ENCODE peak calls at places on chromosomes 13 and 19, in six cellular contexts. One of them, this sample, is unnamed.

GRCh38 chr13:40813662-40814454 is 24.4 kb downstream of the SLC25A15 start:
- DNase-seq in GM12878: no peak
- DNase-seq in HepG2: peak; percentile 30
- DNase-seq in K562: no peak
- DNase-seq in H1: no peak
- DNase-seq in GM12891: no peak
- DNase-seq in this sample: no peak

GRCh38 chr13:52845334-52845761 is 3.1 kb downstream of the PCDH8 start:
- DNase-seq in GM12878: no peak
- DNase-seq in HepG2: no peak
- DNase-seq in K562: no peak
- DNase-seq in H1: no peak
- DNase-seq in GM12891: no peak
- DNase-seq in this sample: no peak

GRCh38 chr13:31174018-31174417 is 12.3 kb upstream of the HSPH1 start:
- DNase-seq in GM12878: no peak
- DNase-seq in HepG2: peak; percentile 38
- DNase-seq in K562: no peak
- DNase-seq in H1: no peak
- DNase-seq in GM12891: no peak
- DNase-seq in this sample: no peak

GRCh38 chr19:6678690-6679109 is 8.7 kb upstream of the TNFSF14 start:
- DNase-seq in GM12878: no peak
- DNase-seq in HepG2: no peak
- DNase-seq in K562: no peak
- DNase-seq in H1: no peak
- DNase-seq in GM12891: no peak
- DNase-seq in this sample: no peak

GRCh38 chr13:49409008-49409407 is 34.9 kb downstream of the CAB39L start:
- DNase-seq in GM12878: no peak
- DNase-seq in HepG2: no peak
- DNase-seq in K562: no peak
- DNase-seq in H1: no peak
- DNase-seq in GM12891: no peak
- DNase-seq in this sample: no peak

GRCh38 chr19:35628264-35628564 is 622 bp upstream of the RBM42 start:
- DNase-seq in GM12878: no peak
- DNase-seq in HepG2: no peak
- DNase-seq in K562: no peak
- DNase-seq in H1: no peak
- DNase-seq in GM12891: no peak
- DNase-seq in this sample: no peak

GRCh38 chr13:98216135-98216565 is 39.1 kb upstream of the RNF113B start:
- DNase-seq in GM12878: no peak
- DNase-seq in HepG2: no peak
- DNase-seq in K562: no peak
- DNase-seq in H1: no peak
- DNase-seq in GM12891: no peak
- DNase-seq in this sample: no peak

GRCh38 chr19:6802336-6803035 is 30.0 kb downstream of the VAV1 start:
- DNase-seq in GM12878: peak; percentile 78
- DNase-seq in HepG2: no peak
- DNase-seq in K562: no peak
- DNase-seq in H1: no peak
- DNase-seq in GM12891: no peak
- DNase-seq in this sample: peak; percentile 40

GRCh38 chr13:49371943-49372636 is 71.8 kb downstream of the CAB39L start:
- DNase-seq in GM12878: no peak
- DNase-seq in HepG2: peak; percentile 86
- DNase-seq in K562: no peak
- DNase-seq in H1: no peak
- DNase-seq in GM12891: no peak
- DNase-seq in this sample: no peak

GRCh38 chr19:46932346-46932745 is 71.5 kb downstream of the ARHGAP35 start:
- DNase-seq in GM12878: no peak
- DNase-seq in HepG2: no peak
- DNase-seq in K562: no peak
- DNase-seq in H1: no peak
- DNase-seq in GM12891: no peak
- DNase-seq in this sample: no peak

GRCh38 chr13:79803939-79804487 is 323.1 kb downstream of the NDFIP2 start:
- DNase-seq in GM12878: no peak
- DNase-seq in HepG2: peak; percentile 21
- DNase-seq in K562: no peak
- DNase-seq in H1: no peak
- DNase-seq in GM12891: no peak
- DNase-seq in this sample: no peak

GRCh38 chr19:48844472-48844871 is 8.2 kb upstream of the HSD17B14 start:
- DNase-seq in GM12878: no peak
- DNase-seq in HepG2: peak; percentile 82
- DNase-seq in K562: peak; percentile 76
- DNase-seq in H1: no peak
- DNase-seq in GM12891: no peak
- DNase-seq in this sample: no peak

GRCh38 chr19:38003427-38004099 is 96.6 kb downstream of the SIPA1L3 start:
- DNase-seq in GM12878: peak; percentile 51
- DNase-seq in HepG2: no peak
- DNase-seq in K562: no peak
- DNase-seq in H1: no peak
- DNase-seq in GM12891: no peak
- DNase-seq in this sample: no peak

GRCh38 chr19:13260883-13261653 is 110.9 kb downstream of the IER2 start:
- DNase-seq in GM12878: peak; percentile 79
- DNase-seq in HepG2: no peak
- DNase-seq in K562: peak; percentile 51
- DNase-seq in H1: no peak
- DNase-seq in GM12891: peak; percentile 65
- DNase-seq in this sample: peak; percentile 61

GRCh38 chr13:32650705-32651311 is 64.6 kb downstream of the PDS5B start:
- DNase-seq in GM12878: peak; percentile 30
- DNase-seq in HepG2: peak; percentile 73
- DNase-seq in K562: peak; percentile 21
- DNase-seq in H1: no peak
- DNase-seq in GM12891: peak; percentile 17
- DNase-seq in this sample: no peak

GRCh38 chr13:26037302-26037701 is 14.5 kb downstream of the SHISA2 start:
- DNase-seq in GM12878: no peak
- DNase-seq in HepG2: no peak
- DNase-seq in K562: peak; percentile 41
- DNase-seq in H1: peak; percentile 69
- DNase-seq in GM12891: no peak
- DNase-seq in this sample: no peak

GRCh38 chr13:76937416-76937815 is 10.9 kb upstream of the ACOD1 start:
- DNase-seq in GM12878: no peak
- DNase-seq in HepG2: no peak
- DNase-seq in K562: no peak
- DNase-seq in H1: no peak
- DNase-seq in GM12891: no peak
- DNase-seq in this sample: no peak

GRCh38 chr19:55379161-55379560 is 2.5 kb downstream of the TMEM190 start:
- DNase-seq in GM12878: no peak
- DNase-seq in HepG2: no peak
- DNase-seq in K562: no peak
- DNase-seq in H1: no peak
- DNase-seq in GM12891: no peak
- DNase-seq in this sample: no peak

GRCh38 chr19:15787611-15788155 is at the start of gene OR10H5:
- DNase-seq in GM12878: no peak
- DNase-seq in HepG2: no peak
- DNase-seq in K562: no peak
- DNase-seq in H1: no peak
- DNase-seq in GM12891: no peak
- DNase-seq in this sample: no peak

GRCh38 chr13:62525652-62526051 is 1110.0 kb upstream of the PCDH20 start:
- DNase-seq in GM12878: no peak
- DNase-seq in HepG2: no peak
- DNase-seq in K562: no peak
- DNase-seq in H1: no peak
- DNase-seq in GM12891: no peak
- DNase-seq in this sample: no peak

GRCh38 chr19:18021121-18021755 is 13.3 kb downstream of the ARRDC2 start:
- DNase-seq in GM12878: no peak
- DNase-seq in HepG2: no peak
- DNase-seq in K562: peak; percentile 79
- DNase-seq in H1: no peak
- DNase-seq in GM12891: no peak
- DNase-seq in this sample: no peak

GRCh38 chr13:33524086-33524485 is 238.5 kb upstream of the STARD13 start:
- DNase-seq in GM12878: no peak
- DNase-seq in HepG2: no peak
- DNase-seq in K562: no peak
- DNase-seq in H1: no peak
- DNase-seq in GM12891: no peak
- DNase-seq in this sample: no peak

GRCh38 chr13:37194428-37194861 is 89.0 kb upstream of the CSNK1A1L start:
- DNase-seq in GM12878: no peak
- DNase-seq in HepG2: no peak
- DNase-seq in K562: no peak
- DNase-seq in H1: no peak
- DNase-seq in GM12891: no peak
- DNase-seq in this sample: no peak

GRCh38 chr19:4669723-4670480 is at the start of gene MYDGF:
- DNase-seq in GM12878: peak; percentile 33
- DNase-seq in HepG2: peak; percentile 70
- DNase-seq in K562: peak; percentile 98
- DNase-seq in H1: peak; percentile 78
- DNase-seq in GM12891: peak; percentile 100
- DNase-seq in this sample: peak; percentile 100

GRCh38 chr13:110471833-110472162 is 89.7 kb downstream of the RAB20 start:
- DNase-seq in GM12878: peak; percentile 87
- DNase-seq in HepG2: no peak
- DNase-seq in K562: peak; percentile 60
- DNase-seq in H1: no peak
- DNase-seq in GM12891: peak; percentile 80
- DNase-seq in this sample: peak; percentile 68
- TF ChIP-seq TAF1 in GM12878: no peak
- TF ChIP-seq TAF1 in HepG2: no peak
- TF ChIP-seq TAF1 in K562: no peak
- TF ChIP-seq TAF1 in H1: no peak
- TF ChIP-seq TAF1 in GM12891: no peak
- TF ChIP-seq TAF1 in this sample: no peak

GRCh38 chr19:45692187-45693111 is at the start of gene QPCTL:
- DNase-seq in GM12878: peak; percentile 100
- DNase-seq in HepG2: peak; percentile 100
- DNase-seq in K562: peak; percentile 85
- DNase-seq in H1: peak; percentile 99
- DNase-seq in GM12891: peak; percentile 91
- DNase-seq in this sample: peak; percentile 94

GRCh38 chr19:45693168-45693788 is 812 bp downstream of the QPCTL start:
- DNase-seq in GM12878: no peak
- DNase-seq in HepG2: peak; percentile 64
- DNase-seq in K562: peak; percentile 76
- DNase-seq in H1: no peak
- DNase-seq in GM12891: no peak
- DNase-seq in this sample: peak; percentile 67

GRCh38 chr19:45687599-45687998 is 4.2 kb downstream of the SNRPD2 start:
- DNase-seq in GM12878: no peak
- DNase-seq in HepG2: no peak
- DNase-seq in K562: no peak
- DNase-seq in H1: no peak
- DNase-seq in GM12891: no peak
- DNase-seq in this sample: no peak

DNA sequence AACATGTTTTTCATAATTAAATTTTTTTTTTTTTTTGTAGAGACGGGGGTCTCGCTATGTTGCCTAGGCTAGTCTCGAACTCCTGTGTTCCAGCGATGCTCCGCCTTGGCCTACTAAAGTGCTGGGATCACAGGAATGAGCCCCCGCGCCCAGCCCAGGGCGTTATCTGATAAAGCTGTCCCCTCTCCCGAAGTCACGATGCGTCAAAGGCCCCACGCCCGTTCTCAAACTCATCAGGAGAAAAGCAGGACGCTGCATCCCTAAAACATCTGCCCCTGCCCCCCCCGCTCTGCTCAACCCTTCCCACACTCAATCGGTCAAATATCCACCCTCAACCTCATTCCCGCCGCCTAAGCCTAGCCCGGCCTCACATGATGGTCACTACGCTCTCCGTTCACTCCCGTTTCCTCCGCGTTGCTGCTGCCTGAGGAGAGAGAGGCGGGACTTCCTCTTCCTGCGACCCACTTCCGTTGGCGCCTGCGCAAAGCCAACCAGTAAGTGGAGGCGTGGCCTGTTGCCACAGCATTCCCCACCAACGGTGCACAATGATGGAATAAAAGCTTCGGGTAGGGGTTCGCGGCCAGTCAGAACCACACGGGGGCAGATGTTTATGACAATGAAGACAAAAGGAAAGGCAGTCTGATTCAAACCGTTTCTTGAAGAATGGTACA is at the start of gene SNRPD2:
- DNase-seq in GM12878: peak; percentile 83
- DNase-seq in HepG2: peak; percentile 91
- DNase-seq in K562: peak; percentile 89
- DNase-seq in H1: no peak
- DNase-seq in GM12891: peak; percentile 81
- DNase-seq in this sample: peak; percentile 81
- TF ChIP-seq POLR2A in GM12878: peak; percentile 97
- TF ChIP-seq POLR2A in HepG2: peak; percentile 94
- TF ChIP-seq POLR2A in K562: peak; percentile 99
- TF ChIP-seq POLR2A in H1: peak; percentile 89
- TF ChIP-seq POLR2A in GM12891: peak; percentile 98
- TF ChIP-seq POLR2A in this sample: peak; percentile 99

GRCh38 chr19:1105873-1106840 is 2.4 kb downstream of the GPX4 start:
- DNase-seq in GM12878: no peak
- DNase-seq in HepG2: no peak
- DNase-seq in K562: no peak
- DNase-seq in H1: no peak
- DNase-seq in GM12891: no peak
- DNase-seq in this sample: no peak
- TF ChIP-seq TAF1 in GM12878: no peak
- TF ChIP-seq TAF1 in HepG2: no peak
- TF ChIP-seq TAF1 in K562: no peak
- TF ChIP-seq TAF1 in H1: no peak
- TF ChIP-seq TAF1 in GM12891: no peak
- TF ChIP-seq TAF1 in this sample: no peak

DNA sequence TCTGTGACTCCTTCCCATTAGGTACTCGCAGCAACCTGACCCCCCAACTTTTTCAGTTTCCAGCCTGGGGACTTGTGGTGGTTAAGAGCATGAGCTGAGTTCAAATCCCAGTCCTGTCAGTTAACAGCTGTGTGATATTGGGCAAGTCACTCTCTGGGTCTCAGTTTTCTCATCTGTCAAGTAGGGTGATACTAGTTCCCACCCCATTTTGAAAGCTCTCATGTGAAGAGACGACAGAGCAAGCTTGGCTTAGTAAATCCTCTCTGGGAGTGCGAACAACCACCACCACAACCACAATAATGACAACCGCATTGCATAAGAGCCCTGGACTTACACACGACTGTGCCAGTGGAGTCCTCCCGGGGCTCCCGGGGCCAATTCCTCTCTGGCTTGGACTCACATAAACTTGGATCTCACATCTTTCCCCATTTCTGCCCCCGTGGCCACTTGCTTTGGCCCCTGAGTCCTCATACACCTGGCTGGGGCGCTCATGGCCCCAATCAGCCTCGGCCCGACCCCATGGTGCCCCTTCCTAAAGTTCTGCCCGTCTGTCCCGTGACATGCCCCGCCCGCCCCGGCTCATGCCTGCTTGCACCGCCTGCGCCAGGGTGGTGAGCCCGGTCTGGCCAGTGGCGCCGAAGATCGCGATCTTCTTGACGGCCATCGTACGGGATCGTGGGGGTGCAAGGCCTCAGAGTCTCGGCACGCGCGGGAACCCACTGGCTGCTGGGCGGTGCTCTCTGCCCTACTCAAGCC is at the start of gene BLVRB:
- DNase-seq in GM12878: no peak
- DNase-seq in HepG2: peak; percentile 52
- DNase-seq in K562: no peak
- DNase-seq in H1: no peak
- DNase-seq in GM12891: no peak
- DNase-seq in this sample: no peak
- TF ChIP-seq POLR2A in GM12878: peak; percentile 87
- TF ChIP-seq POLR2A in HepG2: peak; percentile 92
- TF ChIP-seq POLR2A in K562: peak; percentile 93
- TF ChIP-seq POLR2A in H1: no peak
- TF ChIP-seq POLR2A in GM12891: no peak
- TF ChIP-seq POLR2A in this sample: peak; percentile 68

This sample was measured in GM12892.